ENCODE peak calls at places on chromosomes 5 and 9, in nine cellular contexts. P, D, J, T, I, E, O, X and S are unnamed samples.

GRCh38 chr9:137793196-137793841 is 84.3 kb upstream of the CACNA1B start:
- DNase-seq in D (no peak), J (no peak), E (no peak), P (no peak), X (no peak), O (no peak), T (no peak), I (no peak), S (no peak)

GRCh38 chr5:126544087-126544740 is 50.8 kb downstream of the ALDH7A1 start:
- DNase-seq in T (peak; percentile 72), J (peak; percentile 14), P (peak; percentile 35), X (peak; percentile 51), D (no peak), I (no peak), E (no peak), O (no peak), S (no peak)

GRCh38 chr5:179250561-179251225 is 94.6 kb downstream of the ADAMTS2 start:
- DNase-seq in E (no peak), P (no peak), J (no peak), I (no peak), O (no peak), X (no peak), T (no peak), D (no peak), S (no peak)

GRCh38 chr9:19441730-19442129 is 32.9 kb downstream of the ACER2 start:
- DNase-seq in D (no peak), X (no peak), O (no peak), J (no peak), E (no peak), I (no peak), T (peak; percentile 18), P (no peak), S (no peak)

GRCh38 chr9:137620581-137620980 is 1.8 kb downstream of the EHMT1 start:
- DNase-seq in T (no peak), D (peak; percentile 1), O (no peak), J (no peak), P (no peak), E (no peak), I (no peak), X (no peak), S (no peak)

GRCh38 chr5:126680215-126680817 is 79.6 kb downstream of the PHAX start:
- DNase-seq in J (no peak), X (no peak), P (peak; percentile 93), E (no peak), I (no peak), O (no peak), T (no peak), D (no peak), S (no peak)

GRCh38 chr9:130956636-130957450 is 17.8 kb upstream of the FIBCD1 start:
- DNase-seq in J (no peak), E (no peak), X (no peak), D (no peak), P (no peak), I (no peak), O (no peak), T (no peak), S (no peak)

GRCh38 chr5:137594717-137595116 is 95.6 kb upstream of the SPOCK1 start:
- DNase-seq in E (no peak), P (no peak), X (no peak), T (peak; percentile 37), D (no peak), I (no peak), O (no peak), J (no peak), S (no peak)

GRCh38 chr5:88690619-88691560 is 192.1 kb downstream of the MEF2C start:
- DNase-seq in P (peak; percentile 59), T (peak; percentile 80), I (peak; percentile 82), D (peak; percentile 78), X (peak; percentile 53), J (peak; percentile 53), O (peak; percentile 41), E (no peak), S (peak; percentile 60)

GRCh38 chr5:137743031-137743640 is 7.2 kb upstream of the KLHL3 start:
- DNase-seq in T (peak; percentile 90), P (peak; percentile 53), O (peak; percentile 23), J (no peak), D (no peak), X (peak; percentile 80), E (peak; percentile 53), I (no peak), S (peak; percentile 43)

GRCh38 chr5:33049845-33050244 is 338.7 kb downstream of the NPR3 start:
- DNase-seq in T (peak; percentile 52), O (no peak), D (no peak), I (no peak), J (no peak), P (no peak), E (peak; percentile 79), X (peak; percentile 43), S (no peak)

GRCh38 chr9:14275331-14275730 is 38.6 kb downstream of the NFIB start:
- DNase-seq in E (no peak), X (no peak), O (no peak), D (no peak), I (no peak), J (no peak), P (no peak), T (peak; percentile 21), S (no peak)

GRCh38 chr9:12862596-12862995 is 87.8 kb downstream of the LURAP1L start:
- DNase-seq in I (no peak), D (no peak), J (no peak), O (no peak), T (no peak), P (no peak), E (no peak), X (no peak), S (no peak)

GRCh38 chr9:36738318-36738975 is 165.8 kb downstream of the MELK start:
- DNase-seq in O (no peak), X (no peak), P (peak; percentile 5), J (no peak), T (peak; percentile 6), I (no peak), D (no peak), E (no peak), S (no peak)

GRCh38 chr9:136854842-136855460 is 2.8 kb downstream of the MAMDC4 start:
- DNase-seq in T (no peak), P (no peak), E (no peak), X (no peak), O (peak; percentile 8), D (peak; percentile 35), J (no peak), I (peak; percentile 63), S (no peak)

GRCh38 chr9:136437430-136437829 is 2.2 kb downstream of the INPP5E start:
- DNase-seq in X (no peak), T (no peak), E (no peak), D (no peak), J (no peak), O (no peak), P (no peak), I (no peak), S (no peak)

GRCh38 chr5:122192477-122192876 is 63.1 kb downstream of the ZNF474 start:
- DNase-seq in T (no peak), I (no peak), D (no peak), O (no peak), X (no peak), E (no peak), P (no peak), J (no peak), S (no peak)

GRCh38 chr9:120393386-120394057 is 186.4 kb downstream of the CDK5RAP2 start:
- DNase-seq in O (no peak), D (no peak), P (no peak), X (no peak), J (no peak), E (no peak), I (no peak), T (peak; percentile 20), S (no peak)

GRCh38 chr9:94511134-94511942 is 43.5 kb upstream of the PCAT7 start:
- DNase-seq in O (no peak), X (no peak), P (no peak), I (no peak), J (no peak), D (no peak), T (no peak), E (no peak), S (no peak)

GRCh38 chr9:132989414-132989996 is 11.0 kb downstream of the GFI1B start:
- DNase-seq in X (no peak), J (no peak), T (no peak), P (no peak), D (no peak), E (no peak), I (no peak), O (no peak), S (no peak)

GRCh38 chr9:20614602-20615216 is 7.6 kb downstream of the MLLT3 start:
- DNase-seq in O (no peak), T (no peak), J (no peak), E (no peak), P (no peak), I (no peak), X (no peak), D (no peak), S (no peak)